ENCODE peak calls at places on chromosomes 11 and 22, in eight cellular contexts. B, A, T, X, E, S, R and C are unnamed samples.

GRCh38 chr11:10818594-10818993 is 9.9 kb upstream of the EIF4G2 start:
- DNase-seq in R (no peak), A (no peak), T (no peak), E (peak; percentile 82), S (no peak), B (no peak), X (no peak), C (no peak)

GRCh38 chr22:39363751-39364484 is 14.1 kb downstream of the SYNGR1 start:
- DNase-seq in S (no peak), A (no peak), B (no peak), X (no peak), T (peak; percentile 20), R (no peak), E (no peak), C (no peak)

GRCh38 chr22:43216738-43217137 is 29.8 kb upstream of the TTLL12 start:
- DNase-seq in E (no peak), S (no peak), T (no peak), A (no peak), R (no peak), X (no peak), B (no peak), C (no peak)

GRCh38 chr11:128757886-128758612 is 64.2 kb downstream of the FLI1 start:
- DNase-seq in A (no peak), T (no peak), X (peak; percentile 46), R (no peak), E (no peak), B (peak; percentile 80), S (no peak), C (no peak)

GRCh38 chr11:1002091-1002984 is 34.2 kb downstream of the MUC6 start:
- DNase-seq in X (no peak), B (no peak), R (no peak), S (no peak), A (no peak), E (no peak), T (no peak), C (no peak)

GRCh38 chr11:130089669-130090063 is 20.0 kb downstream of the APLP2 start:
- DNase-seq in E (no peak), S (no peak), T (no peak), B (no peak), X (no peak), A (no peak), R (no peak), C (no peak)

GRCh38 chr11:125916683-125917337 is 12.5 kb downstream of the DDX25 start:
- DNase-seq in R (no peak), X (peak; percentile 82), A (no peak), T (no peak), B (no peak), S (no peak), E (no peak), C (no peak)

GRCh38 chr11:32232516-32232915 is 141.6 kb downstream of the RCN1 start:
- DNase-seq in S (no peak), X (no peak), A (no peak), E (no peak), B (no peak), R (no peak), T (no peak), C (no peak)

GRCh38 chr11:107576497-107577086 is 11.1 kb upstream of the ALKBH8 start:
- DNase-seq in T (peak; percentile 55), X (peak; percentile 32), A (peak; percentile 52), R (no peak), B (no peak), E (peak; percentile 23), S (peak; percentile 46), C (no peak)

GRCh38 chr22:33921576-33922181 is 1.4 kb upstream of the LARGE1 start:
- DNase-seq in S (peak; percentile 54), E (peak; percentile 68), X (peak; percentile 59), R (peak; percentile 27), T (peak; percentile 94), B (peak; percentile 83), A (peak; percentile 89), C (peak; percentile 63)

GRCh38 chr11:93540337-93540736 is 2.9 kb downstream of the SMCO4 start:
- DNase-seq in R (no peak), S (no peak), B (no peak), A (no peak), T (no peak), X (no peak), E (no peak), C (no peak)

GRCh38 chr11:24142062-24142461 is 354.8 kb upstream of the LUZP2 start:
- DNase-seq in X (no peak), A (no peak), S (no peak), E (no peak), B (no peak), R (no peak), T (no peak), C (no peak)

GRCh38 chr22:29704528-29705285 is 15.1 kb upstream of the CABP7 start:
- DNase-seq in B (no peak), S (no peak), T (no peak), R (no peak), E (peak; percentile 72), X (no peak), A (no peak), C (no peak)

GRCh38 chr22:30627480-30627879 is 8.1 kb upstream of the SLC35E4 start:
- DNase-seq in S (no peak), A (no peak), X (no peak), B (no peak), E (no peak), R (no peak), T (no peak), C (no peak)

GRCh38 chr22:45454260-45454659 is 40.8 kb downstream of the RIBC2 start:
- DNase-seq in E (peak; percentile 27), T (no peak), X (no peak), B (no peak), A (no peak), R (no peak), S (no peak), C (no peak)

GRCh38 chr22:22741843-22742242 is 97.4 kb downstream of the GGTLC2 start:
- DNase-seq in T (no peak), B (no peak), A (no peak), X (no peak), E (no peak), S (no peak), R (no peak), C (no peak)

GRCh38 chr22:29947410-29948387 is 64.7 kb downstream of the MTMR3 start:
- DNase-seq in E (peak; percentile 72), X (no peak), S (no peak), A (no peak), T (no peak), B (no peak), R (no peak), C (no peak)

GRCh38 chr11:64652586-64653387 is 61.8 kb downstream of the SLC22A12 start:
- DNase-seq in A (peak; percentile 81), E (peak; percentile 42), X (peak; percentile 82), S (peak; percentile 79), T (peak; percentile 85), B (peak; percentile 88), R (peak; percentile 39), C (peak; percentile 95)

GRCh38 chr22:26501996-26502395 is 10.3 kb downstream of the TFIP11 start:
- DNase-seq in E (no peak), B (no peak), A (no peak), X (no peak), S (no peak), R (no peak), T (no peak), C (no peak)

GRCh38 chr11:112861356-112861755 is 99.9 kb upstream of the NCAM1 start:
- DNase-seq in R (no peak), T (no peak), B (no peak), E (no peak), A (no peak), X (no peak), S (no peak), C (no peak)

GRCh38 chr11:102914238-102915043 is 39.7 kb upstream of the MMP12 start:
- DNase-seq in R (no peak), X (peak; percentile 13), E (peak; percentile 31), S (no peak), B (no peak), A (peak; percentile 68), T (peak; percentile 51), C (no peak)

GRCh38 chr11:86999859-87000753 is 37.6 kb upstream of the TMEM135 start:
- DNase-seq in T (peak; percentile 32), R (no peak), A (peak; percentile 88), X (no peak), E (peak; percentile 64), S (no peak), B (no peak), C (no peak)

GRCh38 chr11:62724171-62724570 is 3.1 kb downstream of the HNRNPUL2 start:
- DNase-seq in B (no peak), E (no peak), T (no peak), X (no peak), R (no peak), S (no peak), A (no peak), C (no peak)
- H3K4me1 ChIP-seq in B (peaks cover 38% of the 10 kb centered on the region), E (no peaks in the 10 kb centered on the region), T (peaks cover 11% of the 10 kb centered on the region), X (peaks cover 35% of the 10 kb centered on the region), R (peaks cover 32% of the 10 kb centered on the region), S (peaks cover 36% of the 10 kb centered on the region), A (peaks cover 8% of the 10 kb centered on the region), C (no peaks in the 10 kb centered on the region)

GRCh38 chr11:117084992-117085391 is 13.2 kb downstream of the SIK3 start:
- DNase-seq in E (no peak), X (no peak), T (no peak), R (no peak), B (no peak), A (no peak), S (no peak), C (no peak)
- H3K27ac ChIP-seq in E (no peak overlapping the region), X (no peak overlapping the region), T (peak overlapping the region; percentile 51), R (no peak overlapping the region), B (no peak overlapping the region), A (peak overlapping the region; percentile 23), S (no peak overlapping the region), C (no peak overlapping the region)

DNA sequence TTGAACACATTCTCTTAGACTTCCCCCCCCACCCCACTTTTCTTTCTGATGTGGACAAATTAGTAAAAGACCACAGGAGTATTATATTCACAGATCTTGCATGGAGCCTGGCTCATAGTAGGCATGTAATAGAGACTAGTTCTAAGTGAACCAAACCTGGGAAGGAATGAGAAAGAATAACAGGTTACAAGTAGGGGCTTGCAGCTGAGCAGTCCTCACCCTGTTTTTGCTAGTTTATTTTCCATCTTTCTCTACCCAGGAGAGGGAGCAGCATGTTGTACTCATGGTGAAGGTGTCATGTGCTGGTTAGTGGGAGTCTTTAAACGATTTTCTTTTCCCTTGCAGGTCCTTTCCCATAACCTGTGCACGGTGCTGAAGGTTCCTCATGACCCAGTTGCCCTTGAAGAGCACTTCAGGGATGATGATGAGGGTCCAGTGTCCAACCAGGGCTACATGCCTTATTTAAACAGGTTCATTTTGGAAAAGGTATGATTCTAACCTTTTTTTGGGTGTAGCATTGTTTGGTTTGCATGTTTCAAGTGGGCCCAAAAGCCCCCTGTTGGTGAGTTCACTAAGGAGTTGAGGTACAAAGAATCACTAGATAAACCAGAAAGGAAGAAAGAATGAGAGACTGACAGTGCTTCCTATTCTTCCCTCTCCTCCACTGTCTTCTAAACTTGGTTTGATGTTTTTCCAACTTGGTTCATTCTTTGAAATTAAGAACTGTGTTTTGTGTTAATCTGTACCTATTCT is 30.1 kb downstream of the SWAP70 start:
- DNase-seq in B (no peak), T (no peak), R (no peak), E (no peak), A (no peak), X (no peak), S (no peak), C (no peak)
- H3K4me1 ChIP-seq in B (peaks cover 84% of the 10 kb centered on the region), T (peaks cover 21% of the 10 kb centered on the region), R (peaks cover 6% of the 10 kb centered on the region), E (peaks cover 9% of the 10 kb centered on the region), A (peaks cover 8% of the 10 kb centered on the region), X (peaks cover 32% of the 10 kb centered on the region), S (peaks cover 47% of the 10 kb centered on the region), C (peaks cover 2% of the 10 kb centered on the region)

DNA sequence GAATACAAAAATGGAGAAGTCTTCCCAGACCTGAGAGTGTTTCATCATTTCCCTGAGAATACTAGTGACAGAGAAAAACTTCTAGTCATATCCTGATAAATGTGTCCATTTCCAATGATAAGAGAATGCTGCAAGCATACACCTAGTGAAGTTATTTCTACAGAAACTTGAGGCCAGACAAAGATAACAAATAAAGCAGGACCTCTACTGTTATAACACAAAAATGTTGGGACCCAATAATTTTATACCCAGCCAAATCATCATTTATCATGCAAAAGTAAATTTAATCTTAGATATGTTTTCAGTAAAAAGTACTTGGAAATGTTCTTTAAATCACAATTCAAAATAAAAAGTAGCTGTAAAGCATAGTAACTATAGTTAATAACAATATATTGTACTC is 12.7 kb downstream of the RRAS2 start:
- DNase-seq in S (no peak), B (no peak), T (no peak), X (no peak), R (no peak), A (no peak), E (no peak), C (no peak)
- H3K27ac ChIP-seq in S (no peak overlapping the region), B (no peak overlapping the region), T (no peak overlapping the region), X (no peak overlapping the region), R (no peak overlapping the region), A (no peak overlapping the region), E (no peak overlapping the region), C (no peak overlapping the region)